ENCODE peak calls at places on chromosome 7, in five cellular contexts. J is activated naive CD8-positive, alpha-beta T cell treated with anti-CD3 and anti-CD28 coated beads, Interleukin-2, amount 50 U/mL, for 24 hours; L is tibial artery; E is left ventricle myocardium inferior; K is heart left ventricle. W is an unnamed sample.

GRCh38 chr7:50211306-50212015 is 93.1 kb upstream of the IKZF1 start:
- DNase-seq in J (no peak), L (no peak), E (no peak), K (no peak), W (no peak)

GRCh38 chr7:45177801-45178200 is 20.2 kb downstream of the RAMP3 start:
- DNase-seq in J (no peak), L (no peak), E (no peak), K (no peak), W (no peak)

GRCh38 chr7:112272921-112273561 is 66.5 kb downstream of the ZNF277 start:
- DNase-seq in J (no peak), L (no peak), E (no peak), K (no peak), W (no peak)

GRCh38 chr7:154789404-154789803 is 213.5 kb downstream of the PAXIP1 start:
- DNase-seq in J (no peak), L (no peak), E (no peak), K (no peak), W (no peak)

GRCh38 chr7:70571403-70571911 is 560.5 kb upstream of the GALNT17 start:
- DNase-seq in J (no peak), L (no peak), E (no peak), K (no peak), W (no peak)

GRCh38 chr7:129308047-129308446 is 83.2 kb downstream of the AHCYL2 start:
- DNase-seq in J (no peak), L (no peak), E (peak), K (peak), W (no peak)

GRCh38 chr7:150373049-150373801 is 4.6 kb downstream of the REPIN1 start:
- DNase-seq in J (no peak), L (no peak), E (no peak), K (no peak), W (no peak)

GRCh38 chr7:43906327-43907010 is at the start of gene URGCP:
- DNase-seq in J (peak), L (peak), E (peak), K (peak), W (peak)

GRCh38 chr7:100166317-100166940 is 2.0 kb downstream of the GAL3ST4 start:
- DNase-seq in J (no peak), L (no peak), E (no peak), K (no peak), W (no peak)

GRCh38 chr7:4837041-4837813 is 24.6 kb downstream of the PAPOLB start:
- DNase-seq in J (no peak), L (no peak), E (no peak), K (no peak), W (no peak)

GRCh38 chr7:2497500-2498336 is 21.5 kb upstream of the GRIFIN start:
- DNase-seq in J (no peak), L (no peak), E (no peak), K (no peak), W (no peak)

GRCh38 chr7:29479606-29480200 is 83.9 kb upstream of the PRR15 start:
- DNase-seq in J (no peak), L (no peak), E (no peak), K (no peak), W (no peak)

GRCh38 chr7:74329225-74329624 is 40.0 kb downstream of the CLIP2 start:
- DNase-seq in J (no peak), L (no peak), E (no peak), K (no peak), W (no peak)

GRCh38 chr7:372939-373791 is 83.2 kb downstream of the FOXL3 start:
- DNase-seq in J (no peak), L (peak), E (peak), K (no peak), W (no peak)

GRCh38 chr7:4338556-4338955 is 343.5 kb upstream of the FOXK1 start:
- DNase-seq in J (no peak), L (no peak), E (no peak), K (no peak), W (no peak)

GRCh38 chr7:19620470-19620869 is 88.4 kb downstream of the POLR1F start:
- DNase-seq in J (no peak), L (no peak), E (no peak), K (no peak), W (no peak)

GRCh38 chr7:150405584-150406310 is 26.6 kb downstream of the ZNF775 start:
- DNase-seq in J (peak), L (peak), E (no peak), K (no peak), W (peak)

GRCh38 chr7:112140600-112140999 is 65.6 kb downstream of the DOCK4 start:
- DNase-seq in J (no peak), L (no peak), E (no peak), K (no peak), W (no peak)

GRCh38 chr7:41261081-41261480 is 441.8 kb downstream of the INHBA start:
- DNase-seq in J (no peak), L (no peak), E (no peak), K (no peak), W (no peak)

GRCh38 chr7:91314591-91315323 is 50.5 kb downstream of the FZD1 start:
- DNase-seq in J (no peak), L (no peak), E (no peak), K (no peak), W (no peak)

GRCh38 chr7:51451751-51452465 is 135.3 kb upstream of the COBL start:
- DNase-seq in J (no peak), L (no peak), E (no peak), K (no peak), W (no peak)

GRCh38 chr7:23234569-23235296 is 11.8 kb upstream of the GPNMB start:
- DNase-seq in J (no peak), L (no peak), E (no peak), K (no peak), W (no peak)

GRCh38 chr7:143381427-143382125 is 431 bp downstream of the ZYX start:
- DNase-seq in J (no peak), L (peak), E (peak), K (peak), W (no peak)

GRCh38 chr7:131557521-131558385 is 1.3 kb upstream of the PODXL start:
- DNase-seq in J (no peak), L (peak), E (peak), K (peak), W (no peak)

GRCh38 chr7:135320277-135320676 is 86.6 kb downstream of the STRA8 start:
- DNase-seq in J (no peak), L (peak), E (peak), K (peak), W (no peak)

GRCh38 chr7:5419523-5420107 is 4.0 kb downstream of the TNRC18 start:
- DNase-seq in J (no peak), L (no peak), E (peak), K (peak), W (no peak)

GRCh38 chr7:151800391-151800790 is 76.5 kb downstream of the PRKAG2 start:
- DNase-seq in J (no peak), L (no peak), E (peak), K (no peak), W (no peak)

GRCh38 chr7:4179616-4180380 is 502.3 kb upstream of the FOXK1 start:
- DNase-seq in J (no peak), L (no peak), E (no peak), K (no peak), W (no peak)

GRCh38 chr7:5586279-5586962 is 162.8 kb upstream of the TNRC18 start:
- DNase-seq in J (no peak), L (no peak), E (no peak), K (no peak), W (no peak)

GRCh38 chr7:157540020-157540419 is 203.2 kb downstream of the DNAJB6 start:
- DNase-seq in J (no peak), L (no peak), E (no peak), K (no peak), W (no peak)

GRCh38 chr7:45236666-45237065 is 79.1 kb downstream of the RAMP3 start:
- DNase-seq in J (no peak), L (no peak), E (no peak), K (no peak), W (no peak)

GRCh38 chr7:12158334-12159060 is 52.6 kb upstream of the TMEM106B start:
- DNase-seq in J (no peak), L (no peak), E (no peak), K (no peak), W (no peak)

GRCh38 chr7:30752484-30752883 is 549 bp downstream of the INMT start:
- DNase-seq in J (no peak), L (no peak), E (no peak), K (no peak), W (no peak)

GRCh38 chr7:1555813-1556540 is at the start of gene TMEM184A:
- DNase-seq in J (peak), L (no peak), E (no peak), K (no peak), W (peak)

GRCh38 chr7:32167256-32167655 is 97.0 kb upstream of the PDE1C start:
- DNase-seq in J (no peak), L (no peak), E (no peak), K (no peak), W (no peak)